ENCODE peak calls at places on chromosomes 11 and 22, in four cellular contexts. One of them, this sample, is unnamed.

GRCh38 chr11:569273-569885 is 6.9 kb upstream of the PHRF1 start:
- DNase-seq in anterior cingulate cortex: no peak
- DNase-seq in HT-29: no peak
- DNase-seq in pancreas: no peak
- DNase-seq in this sample: no peak

GRCh38 chr22:24583221-24583971 is 9.5 kb downstream of the LRRC75B start:
- DNase-seq in anterior cingulate cortex: no peak
- DNase-seq in HT-29: peak; percentile 49
- DNase-seq in pancreas: no peak
- DNase-seq in this sample: no peak

GRCh38 chr11:24880962-24881361 is 384.1 kb downstream of the LUZP2 start:
- DNase-seq in anterior cingulate cortex: no peak
- DNase-seq in pancreas: no peak
- DNase-seq in HT-29: no peak
- DNase-seq in this sample: no peak

GRCh38 chr11:109249597-109249996 is 172.4 kb upstream of the C11orf87 start:
- DNase-seq in anterior cingulate cortex: no peak
- DNase-seq in pancreas: no peak
- DNase-seq in HT-29: no peak
- DNase-seq in this sample: no peak

GRCh38 chr11:61580292-61580888 is 486 bp downstream of the SYT7 start:
- DNase-seq in anterior cingulate cortex: no peak
- DNase-seq in HT-29: no peak
- DNase-seq in pancreas: no peak
- DNase-seq in this sample: no peak

GRCh38 chr22:50221410-50222300 is 20.8 kb downstream of the SELENOO start:
- DNase-seq in HT-29: no peak
- DNase-seq in pancreas: no peak
- DNase-seq in anterior cingulate cortex: no peak
- DNase-seq in this sample: no peak

GRCh38 chr11:12964650-12965049 is 44.5 kb upstream of the RASSF10 start:
- DNase-seq in HT-29: no peak
- DNase-seq in anterior cingulate cortex: no peak
- DNase-seq in pancreas: no peak
- DNase-seq in this sample: no peak

GRCh38 chr11:70104419-70104818 is 26.3 kb downstream of the ANO1 start:
- DNase-seq in pancreas: no peak
- DNase-seq in anterior cingulate cortex: no peak
- DNase-seq in HT-29: peak; percentile 60
- DNase-seq in this sample: no peak

GRCh38 chr11:68582416-68583046 is 101.8 kb upstream of the GAL start:
- DNase-seq in anterior cingulate cortex: no peak
- DNase-seq in HT-29: no peak
- DNase-seq in pancreas: no peak
- DNase-seq in this sample: no peak

GRCh38 chr11:105960252-105961245 is 61.5 kb downstream of the MSANTD4 start:
- DNase-seq in anterior cingulate cortex: no peak
- DNase-seq in pancreas: no peak
- DNase-seq in HT-29: no peak
- DNase-seq in this sample: no peak

GRCh38 chr11:107732327-107733051 is 20.6 kb upstream of the SLN start:
- DNase-seq in HT-29: no peak
- DNase-seq in pancreas: no peak
- DNase-seq in anterior cingulate cortex: no peak
- DNase-seq in this sample: no peak

GRCh38 chr11:118615282-118615979 is 8.0 kb downstream of the PHLDB1 start:
- DNase-seq in anterior cingulate cortex: no peak
- DNase-seq in HT-29: peak; percentile 48
- DNase-seq in pancreas: no peak
- DNase-seq in this sample: no peak

This sample was measured in prostate gland.